ENCODE peak calls at places on chromosomes 16 and 17, in seven cellular contexts. G is stimulated activated CD4-positive, alpha-beta T cell treated with anti-CD3 and anti-CD28 coated beads, Interleukin-1b, Interleukin-23, amount 100 ng/mL, for 24 hours; L is DMS153; B is dorsolateral prefrontal cortex; Y is HFF-Myc; X is nephron progenitor cell; V is A549. Z is an unnamed sample.

GRCh38 chr16:27257271-27257670 is 11.3 kb downstream of the NSMCE1 start:
- DNase-seq in G (no peak), L (no peak), B (no peak), Y (no peak), X (no peak), V (no peak), Z (no peak)

GRCh38 chr16:66515543-66516171 is 34.3 kb downstream of the TK2 start:
- DNase-seq in G (no peak), L (no peak), B (no peak), Y (no peak), X (no peak), V (peak), Z (no peak)

GRCh38 chr17:7173687-7174602 is 5.2 kb downstream of the ASGR1 start:
- DNase-seq in G (peak), L (peak), B (no peak), Y (no peak), X (peak), V (no peak), Z (no peak)

GRCh38 chr17:67526700-67527099 is 149.6 kb downstream of the PITPNC1 start:
- DNase-seq in G (no peak), L (no peak), B (no peak), Y (no peak), X (no peak), V (no peak), Z (peak)

GRCh38 chr17:38671939-38672720 is 2.6 kb downstream of the EPOP start:
- DNase-seq in G (no peak), L (no peak), B (no peak), Y (no peak), X (no peak), V (no peak), Z (no peak)

GRCh38 chr16:30430428-30430970 is 669 bp upstream of the DCTPP1 start:
- DNase-seq in G (no peak), L (peak), B (no peak), Y (no peak), X (peak), V (no peak), Z (no peak)

GRCh38 chr16:29818082-29818481 is 2.1 kb downstream of the PAGR1 start:
- DNase-seq in G (no peak), L (no peak), B (no peak), Y (no peak), X (no peak), V (no peak), Z (no peak)

GRCh38 chr16:529012-529575 is 1.6 kb downstream of the CAPN15 start:
- DNase-seq in G (no peak), L (no peak), B (no peak), Y (no peak), X (no peak), V (no peak), Z (no peak)

GRCh38 chr17:48621410-48622387 is 4.5 kb downstream of the HOXB9 start:
- DNase-seq in G (no peak), L (no peak), B (no peak), Y (no peak), X (peak), V (no peak), Z (no peak)

GRCh38 chr16:66382171-66382965 is 15.9 kb downstream of the CDH5 start:
- DNase-seq in G (no peak), L (no peak), B (no peak), Y (peak), X (no peak), V (peak), Z (no peak)

GRCh38 chr17:45108595-45109521 is 23.5 kb downstream of the PLCD3 start:
- DNase-seq in G (no peak), L (no peak), B (no peak), Y (no peak), X (no peak), V (peak), Z (no peak)

GRCh38 chr16:74024997-74025396 is 271.6 kb upstream of the PSMD7 start:
- DNase-seq in G (no peak), L (no peak), B (no peak), Y (no peak), X (no peak), V (no peak), Z (no peak)

GRCh38 chr17:50299776-50300175 is 25.5 kb downstream of the TMEM92 start:
- DNase-seq in G (no peak), L (no peak), B (no peak), Y (no peak), X (no peak), V (no peak), Z (no peak)

GRCh38 chr17:80123791-80124190 is 22.4 kb downstream of the GAA start:
- DNase-seq in G (no peak), L (no peak), B (no peak), Y (no peak), X (no peak), V (no peak), Z (no peak)

GRCh38 chr16:57649443-57649751 is 18.7 kb upstream of the ADGRG3 start:
- DNase-seq in G (no peak), L (no peak), B (no peak), Y (no peak), X (no peak), V (no peak), Z (no peak)

GRCh38 chr17:77535892-77536291 is 395.1 kb downstream of the SEC14L1 start:
- DNase-seq in G (no peak), L (no peak), B (no peak), Y (no peak), X (no peak), V (no peak), Z (no peak)

GRCh38 chr16:78464833-78465232 is 365.4 kb downstream of the WWOX start:
- DNase-seq in G (no peak), L (no peak), B (no peak), Y (no peak), X (no peak), V (no peak), Z (no peak)

GRCh38 chr17:45131616-45132301 is 556 bp downstream of the PLCD3 start:
- DNase-seq in G (no peak), L (no peak), B (no peak), Y (no peak), X (peak), V (peak), Z (no peak)

GRCh38 chr17:12536021-12536420 is 129.7 kb upstream of the MYOCD start:
- DNase-seq in G (no peak), L (no peak), B (no peak), Y (no peak), X (no peak), V (peak), Z (no peak)

GRCh38 chr16:21194771-21195301 is 16.5 kb downstream of the ZP2 start:
- DNase-seq in G (no peak), L (no peak), B (peak), Y (no peak), X (no peak), V (no peak), Z (peak)

GRCh38 chr17:65662166-65662565 is 100.7 kb upstream of the AXIN2 start:
- DNase-seq in G (no peak), L (no peak), B (no peak), Y (no peak), X (no peak), V (no peak), Z (no peak)

Z was measured in putamen.